ENCODE peak calls at places on chromosomes 13 and 19, in nine cellular contexts. A, F, E, W, C, Q, R, L and B are unnamed samples.

GRCh38 chr19:13181747-13182388 is 31.7 kb downstream of the IER2 start:
- DNase-seq in W (no peak), Q (peak; percentile 38), C (peak; percentile 81), A (no peak), R (peak; percentile 69), E (peak; percentile 89), F (peak; percentile 34), L (peak; percentile 23), B (no peak)

GRCh38 chr19:543912-544608 is at the start of gene GZMM:
- DNase-seq in A (no peak), Q (no peak), R (no peak), L (no peak), E (peak; percentile 79), W (no peak), F (peak; percentile 73), C (no peak), B (no peak)

GRCh38 chr19:40750035-40750284 is 317 bp downstream of the ACTMAP start:
- DNase-seq in E (no peak), Q (no peak), W (no peak), R (no peak), L (no peak), A (peak; percentile 36), C (no peak), F (no peak), B (no peak)

GRCh38 chr13:43003729-43004128 is 11.7 kb upstream of the EPSTI1 start:
- DNase-seq in L (no peak), Q (no peak), R (no peak), C (no peak), A (no peak), F (no peak), W (no peak), E (no peak), B (no peak)

GRCh38 chr19:54674021-54674617 is 11.3 kb downstream of the LILRB4 start:
- DNase-seq in R (no peak), Q (peak; percentile 26), A (no peak), E (no peak), F (no peak), W (peak; percentile 75), C (no peak), L (no peak), B (no peak)

GRCh38 chr13:97148894-97149293 is 73.2 kb upstream of the MBNL2 start:
- DNase-seq in L (no peak), E (no peak), C (no peak), W (no peak), F (no peak), A (no peak), Q (no peak), R (no peak), B (no peak)

GRCh38 chr19:4363571-4364304 is 20.4 kb downstream of the MPND start:
- DNase-seq in W (no peak), F (no peak), L (no peak), E (peak; percentile 76), C (no peak), Q (no peak), R (no peak), A (no peak), B (no peak)

GRCh38 chr19:480016-480855 is 16.1 kb upstream of the MADCAM1 start:
- DNase-seq in F (no peak), A (no peak), E (peak; percentile 90), W (peak; percentile 62), R (peak; percentile 75), Q (peak; percentile 17), L (peak; percentile 44), C (peak; percentile 80), B (peak; percentile 82)

GRCh38 chr19:28495046-28495445 is 717.9 kb downstream of the UQCRFS1 start:
- DNase-seq in W (no peak), L (no peak), F (no peak), C (no peak), R (no peak), E (no peak), Q (no peak), A (no peak), B (no peak)

GRCh38 chr19:48837586-48838191 is 1.4 kb upstream of the HSD17B14 start:
- DNase-seq in E (no peak), C (no peak), A (no peak), Q (no peak), F (no peak), W (no peak), L (no peak), R (no peak), B (peak; percentile 70)

GRCh38 chr19:46784262-46785053 is 3.9 kb downstream of the SLC1A5 start:
- DNase-seq in E (peak; percentile 95), F (no peak), Q (no peak), C (no peak), A (no peak), W (peak; percentile 99), R (no peak), L (no peak), B (peak; percentile 83)

GRCh38 chr13:32887617-32888016 is 128.6 kb upstream of the KL start:
- DNase-seq in F (no peak), A (no peak), C (no peak), E (no peak), R (no peak), W (no peak), L (no peak), Q (peak; percentile 2), B (no peak)

GRCh38 chr13:28513745-28514144 is 18.8 kb upstream of the FLT1 start:
- DNase-seq in R (no peak), F (no peak), E (no peak), W (no peak), L (no peak), Q (no peak), A (no peak), C (no peak), B (no peak)

GRCh38 chr13:100797921-100798320 is 123.3 kb upstream of the TMTC4 start:
- DNase-seq in C (no peak), Q (no peak), W (no peak), R (no peak), A (no peak), E (no peak), F (no peak), L (no peak), B (no peak)

GRCh38 chr13:21911916-21912315 is 241.0 kb downstream of the FGF9 start:
- DNase-seq in E (no peak), Q (no peak), F (no peak), C (no peak), L (no peak), A (no peak), R (no peak), W (no peak), B (no peak)

GRCh38 chr19:50663280-50663790 is 14.1 kb downstream of the C19orf81 start:
- DNase-seq in L (no peak), C (no peak), E (peak; percentile 16), A (no peak), R (no peak), W (peak; percentile 70), F (no peak), Q (no peak), B (no peak)

GRCh38 chr13:111519041-111519440 is 198.6 kb downstream of the TEX29 start:
- DNase-seq in L (no peak), E (peak; percentile 46), F (no peak), W (no peak), C (no peak), A (no peak), Q (no peak), R (no peak), B (peak; percentile 46)

GRCh38 chr13:103275708-103276107 is 209.5 kb upstream of the SLC10A2 start:
- DNase-seq in C (no peak), Q (no peak), R (no peak), L (no peak), W (no peak), A (no peak), E (no peak), F (no peak), B (no peak)

GRCh38 chr13:50131998-50132936 is 117.0 kb downstream of the KCNRG start:
- DNase-seq in Q (no peak), A (no peak), W (no peak), C (no peak), E (no peak), F (no peak), L (no peak), R (no peak), B (peak; percentile 51)

GRCh38 chr19:6925801-6926751 is 38.7 kb downstream of the ADGRE1 start:
- DNase-seq in L (no peak), W (no peak), F (no peak), C (no peak), E (no peak), R (no peak), Q (no peak), A (no peak), B (no peak)

GRCh38 chr19:12364391-12365093 is 941 bp downstream of the ZNF442 start:
- DNase-seq in E (peak; percentile 77), C (peak; percentile 29), L (peak; percentile 21), R (peak; percentile 14), A (no peak), W (no peak), F (no peak), Q (no peak), B (peak; percentile 60)

GRCh38 chr13:87120476-87120875 is 550.7 kb upstream of the SLITRK5 start:
- DNase-seq in C (no peak), E (no peak), L (no peak), Q (no peak), R (no peak), F (no peak), W (no peak), A (no peak), B (no peak)

GRCh38 chr13:110336681-110337080 is 29.6 kb downstream of the COL4A2 start:
- DNase-seq in F (no peak), A (no peak), R (no peak), E (no peak), W (no peak), L (no peak), C (no peak), Q (no peak), B (no peak)

GRCh38 chr19:34851277-34851804 is 75.4 kb upstream of the ZNF30 start:
- DNase-seq in W (peak; percentile 75), Q (no peak), F (no peak), R (no peak), E (no peak), C (no peak), L (no peak), A (no peak), B (no peak)

GRCh38 chr13:43360911-43361605 is 337.7 kb downstream of the DNAJC15 start:
- DNase-seq in A (no peak), W (no peak), E (no peak), C (no peak), Q (no peak), R (no peak), F (no peak), L (no peak), B (no peak)

GRCh38 chr19:45135176-45135575 is 25.6 kb downstream of the NKPD1 start:
- DNase-seq in C (no peak), A (no peak), W (no peak), Q (no peak), F (no peak), E (no peak), R (no peak), L (no peak), B (no peak)

GRCh38 chr13:98842858-98843481 is 90.5 kb upstream of the SLC15A1 start:
- DNase-seq in R (peak; percentile 75), F (peak; percentile 32), L (peak; percentile 53), E (peak; percentile 81), Q (peak; percentile 95), C (peak; percentile 69), W (peak; percentile 94), A (peak; percentile 26), B (peak; percentile 82)

GRCh38 chr13:113209336-113209879 is at the start of gene CUL4A:
- DNase-seq in E (peak; percentile 93), C (peak; percentile 70), A (no peak), Q (peak; percentile 80), L (peak; percentile 58), R (peak; percentile 73), W (peak; percentile 83), F (peak; percentile 35), B (peak; percentile 88)

GRCh38 chr13:51317262-51317661 is 22.2 kb upstream of the SERPINE3 start:
- DNase-seq in C (no peak), L (no peak), A (peak; percentile 77), R (no peak), Q (no peak), F (no peak), E (no peak), W (no peak), B (no peak)